ENCODE peak calls at places on chromosomes 3 and 15, in eight cellular contexts. S is NB4, Z is upper lobe of right lung, C is tibial nerve, Q is mucosa of descending colon, T is MCF 10A, X is adrenal gland, A is body of pancreas. U is an unnamed sample.

GRCh38 chr3:150210461-150211110 is 197.5 kb upstream of the TSC22D2 start:
- DNase-seq in S (no peak), Z (no peak), C (no peak), Q (no peak), T (no peak), X (no peak), A (no peak), U (no peak)

GRCh38 chr3:40608091-40608490 is 83.3 kb downstream of the ZNF621 start:
- DNase-seq in S (no peak), Z (no peak), C (no peak), Q (no peak), T (peak), X (no peak), A (no peak), U (no peak)

GRCh38 chr15:70265466-70265978 is 167.8 kb upstream of the TLE3 start:
- DNase-seq in S (no peak), Z (no peak), C (no peak), Q (no peak), T (no peak), X (no peak), A (no peak), U (no peak)

GRCh38 chr3:68504185-68504584 is 428.2 kb downstream of the TAFA4 start:
- DNase-seq in S (no peak), Z (no peak), C (no peak), Q (no peak), T (no peak), X (no peak), A (no peak), U (no peak)

GRCh38 chr3:152477422-152477821 is 208.7 kb downstream of the MBNL1 start:
- DNase-seq in S (no peak), Z (no peak), C (no peak), Q (no peak), T (no peak), X (no peak), A (no peak), U (no peak)

GRCh38 chr3:24119321-24119751 is 174.2 kb downstream of the NR1D2 start:
- DNase-seq in S (peak), Z (no peak), C (no peak), Q (no peak), T (peak), X (no peak), A (no peak), U (no peak)

GRCh38 chr15:91067026-91067425 is 33.0 kb upstream of the SV2B start:
- DNase-seq in S (no peak), Z (no peak), C (no peak), Q (no peak), T (peak), X (no peak), A (no peak), U (no peak)

GRCh38 chr15:61141497-61142125 is 87.5 kb downstream of the RORA start:
- DNase-seq in S (no peak), Z (no peak), C (no peak), Q (no peak), T (no peak), X (no peak), A (no peak), U (no peak)

GRCh38 chr3:138078096-138078495 is 37.3 kb downstream of the DZIP1L start:
- DNase-seq in S (no peak), Z (no peak), C (no peak), Q (no peak), T (peak), X (no peak), A (no peak), U (no peak)

GRCh38 chr3:31908391-31909097 is 72.5 kb downstream of the OSBPL10 start:
- DNase-seq in S (peak), Z (no peak), C (no peak), Q (no peak), T (peak), X (no peak), A (no peak), U (no peak)

GRCh38 chr3:64267774-64268604 is 42.7 kb upstream of the PRICKLE2 start:
- DNase-seq in S (no peak), Z (peak), C (peak), Q (peak), T (peak), X (peak), A (peak), U (peak)

GRCh38 chr15:74209997-74210573 is 7.5 kb upstream of the STRA6 start:
- DNase-seq in S (no peak), Z (no peak), C (no peak), Q (no peak), T (peak), X (peak), A (no peak), U (no peak)

GRCh38 chr15:74822233-74822632 is 4.2 kb upstream of the CPLX3 start:
- DNase-seq in S (no peak), Z (no peak), C (no peak), Q (no peak), T (no peak), X (no peak), A (no peak), U (no peak)

GRCh38 chr3:51921081-51921578 is 18.0 kb upstream of the IQCF1 start:
- DNase-seq in S (no peak), Z (no peak), C (no peak), Q (no peak), T (no peak), X (no peak), A (no peak), U (no peak)

GRCh38 chr15:82621970-82622369 is 25.2 kb downstream of the CPEB1 start:
- DNase-seq in S (no peak), Z (no peak), C (no peak), Q (no peak), T (peak), X (no peak), A (no peak), U (no peak)

GRCh38 chr15:76584868-76585572 is 248.4 kb downstream of the ISL2 start:
- DNase-seq in S (no peak), Z (no peak), C (no peak), Q (no peak), T (no peak), X (no peak), A (no peak), U (no peak)

GRCh38 chr15:35308802-35309201 is 223.7 kb upstream of the NANOGP8 start:
- DNase-seq in S (no peak), Z (no peak), C (no peak), Q (peak), T (peak), X (peak), A (no peak), U (no peak)

GRCh38 chr3:62051506-62051905 is 321.8 kb downstream of the FEZF2 start:
- DNase-seq in S (peak), Z (no peak), C (no peak), Q (peak), T (peak), X (peak), A (peak), U (peak)

GRCh38 chr15:38531509-38531908 is 33.1 kb downstream of the RASGRP1 start:
- DNase-seq in S (peak), Z (no peak), C (no peak), Q (no peak), T (peak), X (peak), A (no peak), U (no peak)

GRCh38 chr3:120791958-120792357 is 49.4 kb downstream of the GTF2E1 start:
- DNase-seq in S (no peak), Z (no peak), C (no peak), Q (no peak), T (peak), X (no peak), A (no peak), U (no peak)

GRCh38 chr3:175020101-175020500 is 161.0 kb downstream of the NAALADL2 start:
- DNase-seq in S (no peak), Z (no peak), C (no peak), Q (no peak), T (no peak), X (no peak), A (no peak), U (no peak)

GRCh38 chr3:50418845-50419244 is 59.5 kb upstream of the TMEM115 start:
- DNase-seq in S (peak), Z (no peak), C (no peak), Q (no peak), T (peak), X (no peak), A (no peak), U (no peak)

GRCh38 chr3:116057403-116058006 is 387.8 kb downstream of the LSAMP start:
- DNase-seq in S (no peak), Z (no peak), C (no peak), Q (no peak), T (no peak), X (no peak), A (no peak), U (no peak)

GRCh38 chr3:185733980-185734724 is 90.7 kb downstream of the IGF2BP2 start:
- DNase-seq in S (peak), Z (no peak), C (peak), Q (peak), T (peak), X (peak), A (peak), U (peak)

GRCh38 chr15:88695046-88695445 is 56.2 kb downstream of the ISG20 start:
- DNase-seq in S (no peak), Z (no peak), C (no peak), Q (no peak), T (no peak), X (no peak), A (no peak), U (no peak)

GRCh38 chr3:9064853-9065252 is 101.6 kb upstream of the RAD18 start:
- DNase-seq in S (no peak), Z (no peak), C (no peak), Q (no peak), T (no peak), X (no peak), A (no peak), U (no peak)

GRCh38 chr3:20194793-20195460 is 8.9 kb upstream of the SGO1 start:
- DNase-seq in S (no peak), Z (no peak), C (no peak), Q (no peak), T (no peak), X (no peak), A (no peak), U (no peak)

GRCh38 chr3:184538600-184539431 is 22.8 kb upstream of the EPHB3 start:
- DNase-seq in S (no peak), Z (no peak), C (no peak), Q (no peak), T (no peak), X (no peak), A (no peak), U (no peak)

GRCh38 chr3:111081008-111081545 is 9.5 kb downstream of the NECTIN3 start:
- DNase-seq in S (no peak), Z (no peak), C (no peak), Q (no peak), T (no peak), X (no peak), A (no peak), U (no peak)

GRCh38 chr15:83108266-83109219 is 1.1 kb downstream of the TM6SF1 start:
- DNase-seq in S (peak), Z (peak), C (peak), Q (peak), T (no peak), X (peak), A (no peak), U (peak)

GRCh38 chr3:5376761-5377160 is 189.3 kb downstream of the EDEM1 start:
- DNase-seq in S (no peak), Z (no peak), C (no peak), Q (peak), T (no peak), X (no peak), A (no peak), U (peak)

DNA sequence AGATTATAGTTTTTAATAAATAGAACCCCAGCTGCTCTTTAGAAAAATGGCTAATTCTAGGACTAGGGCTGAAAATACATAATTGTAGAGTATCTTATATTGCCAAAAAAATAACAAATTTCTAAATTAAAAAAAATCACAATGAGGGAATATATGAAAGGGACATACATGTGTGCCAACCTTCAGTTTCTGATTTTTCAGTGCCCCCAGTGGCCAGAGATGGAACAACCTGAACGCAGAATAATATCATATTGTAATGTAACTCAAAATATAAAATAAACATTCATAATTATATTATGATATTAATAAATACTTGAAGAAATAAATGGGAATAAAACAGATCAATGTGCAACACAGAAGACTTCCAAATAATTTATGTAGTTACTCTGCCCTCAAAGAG is 460.5 kb downstream of the ZNF385D start:
- DNase-seq in S (no peak), Z (no peak), C (no peak), Q (no peak), T (peak), X (no peak), A (no peak), U (no peak)
- TF ChIP-seq CTCF in S (peak), Z (peak), C (no peak), Q (no peak), T (peak), X (peak), A (peak), U (peak)

GRCh38 chr3:129564981-129565644 is 22.1 kb downstream of the H1-8 start:
- DNase-seq in S (no peak), Z (no peak), C (no peak), Q (no peak), T (no peak), X (no peak), A (no peak), U (no peak)
- TF ChIP-seq CTCF in S (no peak), Z (no peak), C (no peak), Q (no peak), T (no peak), X (no peak), A (no peak), U (no peak)

DNA sequence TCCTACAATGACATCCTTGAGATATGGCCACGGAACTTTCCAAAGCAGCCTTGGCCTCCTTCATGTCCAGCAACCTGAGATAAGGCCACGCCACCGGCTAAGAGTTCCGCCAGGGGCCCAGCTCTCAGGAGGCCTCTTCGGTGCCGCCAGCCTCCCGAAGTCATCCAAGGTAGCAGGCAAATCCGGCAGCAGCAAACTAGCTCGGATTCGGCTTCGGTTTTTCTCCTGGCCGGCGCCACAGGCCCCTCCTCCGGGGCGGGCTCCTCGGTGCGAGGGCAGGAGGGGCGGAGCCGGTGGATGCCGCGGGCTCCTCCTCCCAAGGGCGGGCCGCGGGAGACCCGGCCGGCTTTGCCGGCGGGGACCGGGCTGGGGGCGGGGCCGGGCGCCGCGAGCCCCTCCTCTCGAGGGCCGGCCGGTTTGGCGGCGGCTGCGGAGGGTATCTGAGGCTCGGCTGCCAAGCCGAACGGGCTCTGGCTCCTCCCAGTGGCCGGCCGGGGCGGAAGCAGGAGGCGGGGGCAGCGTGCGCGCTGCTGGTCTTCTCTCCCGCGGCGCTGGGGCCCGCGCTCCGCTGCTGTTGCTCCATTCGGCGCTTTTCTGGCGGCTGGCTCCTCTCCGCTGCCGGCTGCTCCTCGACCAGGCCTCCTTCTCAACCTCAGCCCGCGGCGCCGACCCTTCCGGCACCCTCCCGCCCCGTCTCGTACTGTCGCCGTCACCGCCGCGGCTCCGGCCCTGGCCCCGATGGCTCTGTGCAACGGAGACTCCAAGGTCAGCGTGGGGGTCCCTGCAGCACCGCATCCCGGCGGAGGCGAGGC is at the start of gene GMPS:
- DNase-seq in S (peak), Z (peak), C (peak), Q (peak), T (peak), X (peak), A (peak), U (peak)
- TF ChIP-seq CTCF in S (no peak), Z (peak), C (peak), Q (peak), T (peak), X (peak), A (peak), U (peak)

DNA sequence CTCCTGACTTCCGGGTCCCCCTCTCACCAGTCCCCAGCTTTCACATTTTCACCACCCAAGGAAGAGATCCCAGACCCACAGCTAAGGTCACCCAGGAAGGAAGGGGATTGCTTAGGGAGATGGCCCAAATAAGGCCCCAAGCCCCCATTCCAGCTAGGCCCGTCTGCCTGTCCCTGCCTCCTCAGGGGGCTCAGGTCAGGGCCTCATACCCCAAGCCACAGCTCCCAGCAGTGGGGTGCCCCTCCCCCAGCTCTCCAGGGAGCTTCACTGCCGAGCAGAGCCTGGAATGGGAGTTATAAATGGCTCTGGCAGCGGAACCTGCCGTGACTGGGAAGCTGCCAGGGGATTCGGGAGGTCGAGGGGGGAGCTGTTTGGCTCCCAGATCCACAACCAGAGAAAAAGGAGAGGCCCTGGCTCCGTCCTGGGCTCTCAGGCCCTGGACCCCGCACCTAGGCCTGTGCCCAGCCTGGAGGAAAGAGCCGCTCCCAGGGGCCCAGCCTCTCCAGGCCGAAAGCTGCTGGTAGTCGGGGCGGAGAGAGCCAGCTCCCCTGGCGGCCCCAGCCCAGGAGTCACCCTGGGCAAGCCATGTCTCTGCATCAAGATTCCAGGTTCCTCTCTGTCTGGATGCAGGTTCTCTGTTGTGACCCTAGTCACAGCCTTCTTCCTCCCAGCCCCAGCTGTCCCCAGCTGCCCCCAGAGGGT is 550 bp downstream of the CCDC9B start:
- DNase-seq in S (no peak), Z (peak), C (peak), Q (peak), T (peak), X (peak), A (peak), U (peak)
- TF ChIP-seq CTCF in S (no peak), Z (no peak), C (no peak), Q (no peak), T (no peak), X (no peak), A (no peak), U (no peak)

GRCh38 chr15:71806452-71806931 is 3.9 kb upstream of the NR2E3 start:
- DNase-seq in S (peak), Z (no peak), C (no peak), Q (no peak), T (no peak), X (peak), A (no peak), U (no peak)

GRCh38 chr15:71807691-71808091 is 2.7 kb upstream of the NR2E3 start:
- DNase-seq in S (no peak), Z (no peak), C (no peak), Q (no peak), T (no peak), X (no peak), A (no peak), U (no peak)

GRCh38 chr15:71809346-71809745 is 1.0 kb upstream of the NR2E3 start:
- DNase-seq in S (no peak), Z (no peak), C (no peak), Q (no peak), T (no peak), X (no peak), A (no peak), U (no peak)

GRCh38 chr15:71808311-71809020 is 1.9 kb upstream of the NR2E3 start:
- DNase-seq in S (no peak), Z (no peak), C (no peak), Q (no peak), T (no peak), X (no peak), A (no peak), U (no peak)

GRCh38 chr15:71807125-71807629 is 3.2 kb upstream of the NR2E3 start:
- DNase-seq in S (no peak), Z (no peak), C (no peak), Q (no peak), T (no peak), X (no peak), A (no peak), U (no peak)
- TF ChIP-seq CTCF in S (no peak), Z (no peak), C (no peak), Q (no peak), T (no peak), X (no peak), A (no peak), U (no peak)

GRCh38 chr15:51533672-51534398 is 88.7 kb downstream of the DMXL2 start:
- DNase-seq in S (no peak), Z (no peak), C (no peak), Q (no peak), T (no peak), X (no peak), A (no peak), U (no peak)

GRCh38 chr15:51536965-51537574 is 85.5 kb downstream of the DMXL2 start:
- DNase-seq in S (peak), Z (no peak), C (peak), Q (peak), T (peak), X (peak), A (no peak), U (no peak)
- TF ChIP-seq CTCF in S (peak), Z (peak), C (no peak), Q (peak), T (peak), X (peak), A (peak), U (no peak)

U was measured in stomach.